ENCODE peak calls at places on chromosomes 5 and 9, in five cellular contexts. U is PC-3, A is M059J, Z is HFFc6, T is A549. Y is an unnamed sample.

GRCh38 chr5:65876496-65876895 is 49.9 kb upstream of the ERBIN start:
- DNase-seq in Z (no peak), T (no peak), U (no peak), A (no peak), Y (no peak)

GRCh38 chr9:115649991-115650472 is 503.6 kb upstream of the PAPPA start:
- DNase-seq in A (peak), U (no peak), T (no peak), Z (peak), Y (no peak)

GRCh38 chr5:126015244-126016054 is 407.8 kb upstream of the GRAMD2B start:
- DNase-seq in U (peak), A (peak), T (no peak), Z (no peak), Y (no peak)

GRCh38 chr5:1564182-1564748 is 40.5 kb upstream of the LPCAT1 start:
- DNase-seq in A (peak), U (peak), Z (peak), T (no peak), Y (no peak)

GRCh38 chr5:1732238-1732880 is 67.3 kb downstream of the MRPL36 start:
- DNase-seq in T (peak), U (no peak), Z (no peak), A (peak), Y (no peak)

GRCh38 chr5:131589510-131590348 is 45.3 kb downstream of the RAPGEF6 start:
- DNase-seq in Z (peak), T (peak), A (peak), U (peak), Y (peak)

GRCh38 chr5:142426129-142426641 is 101.4 kb upstream of the SPRY4 start:
- DNase-seq in U (peak), Z (no peak), A (peak), T (no peak), Y (no peak)

GRCh38 chr5:104443706-104444105 is 881.1 kb upstream of the NUDT12 start:
- DNase-seq in U (no peak), T (no peak), A (no peak), Z (no peak), Y (no peak)

GRCh38 chr5:134851307-134851923 is 5.6 kb downstream of the C5orf24 start:
- DNase-seq in Z (peak), U (peak), A (peak), T (peak), Y (peak)

GRCh38 chr5:42268630-42269029 is 154.6 kb upstream of the GHR start:
- DNase-seq in A (peak), U (peak), Z (no peak), T (no peak), Y (peak)